ENCODE peak calls at places on chromosomes 1 and 21, in four cellular contexts. R is CD4-positive, alpha-beta T cell; T is small intestine; U is naive thymus-derived CD4-positive, alpha-beta T cell. S is an unnamed sample.

GRCh38 chr1:168739908-168740307 is 10.9 kb upstream of the DPT start:
- DNase-seq in R (no peak), T (no peak), U (no peak), S (no peak)

GRCh38 chr1:94555091-94555490 is 13.5 kb upstream of the F3 start:
- DNase-seq in R (no peak), T (no peak), U (no peak), S (no peak)

GRCh38 chr1:37482004-37482785 is 7.8 kb downstream of the ZC3H12A start:
- DNase-seq in R (no peak), T (no peak), U (no peak), S (no peak)

GRCh38 chr1:228921473-228921872 is 186.2 kb downstream of the RHOU start:
- DNase-seq in R (no peak), T (no peak), U (no peak), S (no peak)

GRCh38 chr1:103348136-103348535 is 177.4 kb upstream of the RNPC3 start:
- DNase-seq in R (no peak), T (no peak), U (no peak), S (no peak)

GRCh38 chr1:244713329-244713728 is 60.4 kb downstream of the DESI2 start:
- DNase-seq in R (no peak), T (no peak), U (no peak), S (no peak)

GRCh38 chr21:31671146-31671716 is 11.7 kb downstream of the SOD1 start:
- DNase-seq in R (no peak), T (no peak), U (no peak), S (no peak)

GRCh38 chr21:39696620-39697019 is 48.4 kb upstream of the IGSF5 start:
- DNase-seq in R (no peak), T (peak), U (no peak), S (no peak)

GRCh38 chr21:46295996-46296752 is 10.0 kb downstream of the YBEY start:
- DNase-seq in R (peak), T (peak), U (peak), S (peak)

GRCh38 chr1:240720891-240721450 is 109.0 kb upstream of the GREM2 start:
- DNase-seq in R (no peak), T (no peak), U (no peak), S (no peak)

GRCh38 chr1:228352677-228353481 is 53.8 kb downstream of the TRIM11 start:
- DNase-seq in R (no peak), T (no peak), U (no peak), S (peak)

GRCh38 chr21:37627074-37627473 is 260.5 kb downstream of the DYRK1A start:
- DNase-seq in R (no peak), T (no peak), U (no peak), S (no peak)

GRCh38 chr1:112990271-112990670 is 34.3 kb upstream of the SLC16A1 start:
- DNase-seq in R (no peak), T (no peak), U (no peak), S (no peak)

GRCh38 chr1:32494196-32494595 is 29.3 kb downstream of the ZBTB8B start:
- DNase-seq in R (no peak), T (no peak), U (no peak), S (no peak)

GRCh38 chr1:215475719-215476525 is 91.2 kb upstream of the KCTD3 start:
- DNase-seq in R (no peak), T (no peak), U (no peak), S (no peak)

GRCh38 chr1:19845166-19845954 is 30.3 kb upstream of the RNF186 start:
- DNase-seq in R (no peak), T (no peak), U (no peak), S (no peak)
- H3K27ac ChIP-seq in R (no peak), T (no peak), U (no peak), S (no peak)

DNA sequence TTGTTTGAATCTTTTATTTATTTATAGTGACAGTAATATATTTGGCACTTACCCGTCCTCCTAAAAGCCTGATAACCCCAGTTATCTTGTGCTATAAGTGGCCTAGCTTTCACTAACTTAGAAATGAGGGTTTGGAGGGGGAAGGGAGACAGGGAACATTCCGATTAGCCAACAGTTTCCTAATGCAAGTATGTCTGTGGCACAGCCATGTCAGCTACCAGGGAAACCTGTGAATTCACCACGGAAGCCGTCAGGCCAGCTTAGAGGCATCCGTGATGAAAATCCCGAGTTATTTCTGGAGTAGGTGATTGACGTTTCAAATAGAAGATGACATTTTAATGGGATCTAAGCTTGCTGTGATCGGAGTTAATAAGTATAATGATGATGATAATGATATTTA is 39.4 kb upstream of the BCL10 start:
- DNase-seq in R (no peak), T (no peak), U (no peak), S (peak)
- H3K27ac ChIP-seq in R (no peak), T (no peak), U (no peak), S (peak)

GRCh38 chr1:155209373-155209721 is 852 bp downstream of the MTX1 start:
- DNase-seq in R (no peak), T (no peak), U (no peak), S (no peak)

GRCh38 chr1:155208656-155209372 is at the start of gene MTX1:
- DNase-seq in R (peak), T (peak), U (peak), S (peak)

GRCh38 chr1:155206891-155207577 is 663 bp downstream of the THBS3 start:
- DNase-seq in R (peak), T (peak), U (peak), S (peak)

GRCh38 chr1:155207578-155208405 is at the start of gene THBS3:
- DNase-seq in R (no peak), T (no peak), U (no peak), S (peak)

GRCh38 chr1:155208406-155208655 is 164 bp upstream of the MTX1 start:
- DNase-seq in R (no peak), T (no peak), U (no peak), S (no peak)
- H3K27ac ChIP-seq in R (peak), T (peak), U (peak), S (peak)

GRCh38 chr1:26541816-26542711 is 12.5 kb downstream of the RPS6KA1 start:
- DNase-seq in R (peak), T (peak), U (peak), S (peak)

GRCh38 chr1:26538480-26539412 is 9.2 kb downstream of the RPS6KA1 start:
- DNase-seq in R (peak), T (peak), U (no peak), S (no peak)

GRCh38 chr1:26539722-26540121 is 10.2 kb downstream of the RPS6KA1 start:
- DNase-seq in R (no peak), T (no peak), U (no peak), S (no peak)

GRCh38 chr1:26541431-26541815 is 11.9 kb downstream of the RPS6KA1 start:
- DNase-seq in R (no peak), T (no peak), U (no peak), S (no peak)

GRCh38 chr1:26540346-26540745 is 10.8 kb downstream of the RPS6KA1 start:
- DNase-seq in R (no peak), T (no peak), U (no peak), S (no peak)
- H3K27ac ChIP-seq in R (peak), T (no peak), U (peak), S (no peak)